ENCODE peak calls at places on chromosomes 16 and 17, in nine cellular contexts. E, T, C, W, Z, B, H, R and P are unnamed samples.

GRCh38 chr17:52740006-52740405 is 581.5 kb upstream of the CA10 start:
- DNase-seq in E (no peak), T (no peak), C (no peak), W (no peak), Z (no peak), B (no peak), H (no peak), R (no peak), P (no peak)

GRCh38 chr17:75738218-75738802 is 17.1 kb downstream of the ITGB4 start:
- DNase-seq in E (no peak), T (no peak), C (no peak), W (peak), Z (no peak), B (peak), H (no peak), R (no peak), P (peak)

GRCh38 chr17:34580685-34581445 is 1.5 kb downstream of the TMEM132E start:
- DNase-seq in E (no peak), T (no peak), C (no peak), W (no peak), Z (no peak), B (no peak), H (peak), R (no peak), P (no peak)

GRCh38 chr16:47063011-47063724 is 80.6 kb downstream of the NETO2 start:
- DNase-seq in E (no peak), T (no peak), C (no peak), W (no peak), Z (no peak), B (no peak), H (peak), R (no peak), P (no peak)

GRCh38 chr16:80027007-80027965 is 426.7 kb upstream of the MAF start:
- DNase-seq in E (peak), T (peak), C (peak), W (peak), Z (no peak), B (peak), H (peak), R (peak), P (peak)

GRCh38 chr16:79543219-79543618 is 57.3 kb downstream of the MAF start:
- DNase-seq in E (no peak), T (no peak), C (no peak), W (no peak), Z (no peak), B (no peak), H (no peak), R (no peak), P (no peak)

GRCh38 chr16:66476328-66477027 is 49.4 kb downstream of the BEAN1 start:
- DNase-seq in E (peak), T (no peak), C (no peak), W (no peak), Z (no peak), B (peak), H (peak), R (no peak), P (peak)

GRCh38 chr16:80623376-80623775 is 82.6 kb downstream of the DYNLRB2 start:
- DNase-seq in E (peak), T (no peak), C (peak), W (no peak), Z (no peak), B (no peak), H (no peak), R (no peak), P (no peak)

GRCh38 chr17:31811021-31811565 is 48.0 kb downstream of the COPRS start:
- DNase-seq in E (peak), T (no peak), C (no peak), W (no peak), Z (no peak), B (no peak), H (no peak), R (no peak), P (no peak)

GRCh38 chr16:30567991-30568638 is 3.4 kb downstream of the ZNF688 start:
- DNase-seq in E (peak), T (no peak), C (peak), W (no peak), Z (no peak), B (no peak), H (no peak), R (peak), P (peak)

GRCh38 chr17:82866521-82867214 is 26.8 kb upstream of the ZNF750 start:
- DNase-seq in E (peak), T (no peak), C (no peak), W (peak), Z (no peak), B (no peak), H (no peak), R (no peak), P (peak)

GRCh38 chr17:57940217-57940616 is 15.0 kb downstream of the CUEDC1 start:
- DNase-seq in E (no peak), T (no peak), C (no peak), W (no peak), Z (no peak), B (no peak), H (peak), R (no peak), P (peak)

GRCh38 chr17:4968166-4968915 is 724 bp upstream of the SPAG7 start:
- DNase-seq in E (no peak), T (no peak), C (no peak), W (no peak), Z (peak), B (no peak), H (peak), R (no peak), P (peak)

GRCh38 chr17:59827721-59828477 is 64.8 kb downstream of the TUBD1 start:
- DNase-seq in E (peak), T (no peak), C (no peak), W (no peak), Z (no peak), B (no peak), H (no peak), R (no peak), P (no peak)